ENCODE peak calls at places on chromosomes 3 and 15, in seven cellular contexts. F is cardiac fibroblast, W is body of pancreas, X is colonic mucosa, N is fibroblast of pulmonary artery, E is fibroblast of lung, I is esophagus squamous epithelium. Z is an unnamed sample.

GRCh38 chr3:193168911-193169310 is 72.1 kb upstream of the PLAAT1 start:
- DNase-seq in F (no peak), W (no peak), X (no peak), N (no peak), E (no peak), I (no peak), Z (no peak)

GRCh38 chr3:48400824-48401433 is 28.9 kb downstream of the FBXW12 start:
- DNase-seq in F (peak), W (peak), X (peak), N (peak), E (peak), I (no peak), Z (peak)

GRCh38 chr3:156617781-156618180 is 56.6 kb upstream of the TIPARP start:
- DNase-seq in F (peak), W (no peak), X (no peak), N (no peak), E (no peak), I (no peak), Z (no peak)

GRCh38 chr3:48399387-48400172 is 27.6 kb downstream of the FBXW12 start:
- DNase-seq in F (no peak), W (peak), X (no peak), N (no peak), E (no peak), I (no peak), Z (no peak)

GRCh38 chr15:58748787-58749531 is 548 bp downstream of the ADAM10 start:
- DNase-seq in F (peak), W (peak), X (peak), N (peak), E (peak), I (no peak), Z (peak)

GRCh38 chr3:53534996-53535395 is 40.6 kb downstream of the CACNA1D start:
- DNase-seq in F (no peak), W (peak), X (no peak), N (no peak), E (no peak), I (no peak), Z (no peak)

GRCh38 chr3:43587303-43587702 is 34.5 kb downstream of the ANO10 start:
- DNase-seq in F (no peak), W (no peak), X (no peak), N (no peak), E (no peak), I (no peak), Z (no peak)

GRCh38 chr3:119636891-119637611 is 23.3 kb downstream of the POPDC2 start:
- DNase-seq in F (no peak), W (no peak), X (no peak), N (no peak), E (no peak), I (no peak), Z (no peak)

GRCh38 chr3:172219750-172220149 is 180.4 kb downstream of the FNDC3B start:
- DNase-seq in F (no peak), W (no peak), X (no peak), N (no peak), E (no peak), I (no peak), Z (no peak)

GRCh38 chr3:187975571-187976360 is 178.2 kb upstream of the LPP start:
- DNase-seq in F (peak), W (no peak), X (no peak), N (no peak), E (no peak), I (no peak), Z (peak)

GRCh38 chr3:184724662-184725061 is 12.8 kb upstream of the MAGEF1 start:
- DNase-seq in F (no peak), W (no peak), X (no peak), N (no peak), E (no peak), I (no peak), Z (no peak)

GRCh38 chr3:157532529-157533297 is 29.5 kb upstream of the VEPH1 start:
- DNase-seq in F (peak), W (peak), X (peak), N (peak), E (peak), I (no peak), Z (peak)

GRCh38 chr3:49727154-49727923 is 3.6 kb upstream of the GMPPB start:
- DNase-seq in F (no peak), W (no peak), X (no peak), N (no peak), E (no peak), I (no peak), Z (no peak)

GRCh38 chr3:11236588-11237461 is 35.4 kb upstream of the ATG7 start:
- DNase-seq in F (peak), W (peak), X (peak), N (peak), E (peak), I (no peak), Z (peak)

GRCh38 chr3:160475153-160475552 is 25.6 kb upstream of the TRIM59 start:
- DNase-seq in F (no peak), W (no peak), X (no peak), N (no peak), E (no peak), I (no peak), Z (no peak)

GRCh38 chr3:42732196-42732828 is 29.7 kb upstream of the HHATL start:
- DNase-seq in F (no peak), W (peak), X (no peak), N (no peak), E (no peak), I (no peak), Z (no peak)

GRCh38 chr3:155889952-155890351 is 19.5 kb downstream of the GMPS start:
- DNase-seq in F (no peak), W (no peak), X (no peak), N (no peak), E (no peak), I (no peak), Z (no peak)

GRCh38 chr3:120471643-120472042 is 20.9 kb upstream of the FSTL1 start:
- DNase-seq in F (peak), W (no peak), X (no peak), N (peak), E (peak), I (no peak), Z (no peak)

GRCh38 chr15:65263313-65263712 is 23.4 kb downstream of the PARP16 start:
- DNase-seq in F (no peak), W (no peak), X (no peak), N (no peak), E (no peak), I (no peak), Z (no peak)

GRCh38 chr3:138834359-138835176 is at the start of gene PIK3CB:
- DNase-seq in F (peak), W (peak), X (peak), N (peak), E (peak), I (peak), Z (peak)

GRCh38 chr3:161371441-161372320 is at the start of gene SPTSSB:
- DNase-seq in F (peak), W (peak), X (peak), N (no peak), E (peak), I (no peak), Z (peak)

GRCh38 chr3:4409415-4409814 is 57.7 kb downstream of the SUMF1 start:
- DNase-seq in F (no peak), W (no peak), X (no peak), N (no peak), E (no peak), I (no peak), Z (no peak)

GRCh38 chr15:63260786-63261185 is 16.6 kb upstream of the APH1B start:
- DNase-seq in F (no peak), W (no peak), X (no peak), N (peak), E (no peak), I (no peak), Z (no peak)

GRCh38 chr15:73858062-73858461 is 15.3 kb upstream of the TBC1D21 start:
- DNase-seq in F (no peak), W (no peak), X (no peak), N (no peak), E (no peak), I (no peak), Z (no peak)

GRCh38 chr15:82572311-82572710 is 32.1 kb upstream of the RPS17 start:
- DNase-seq in F (no peak), W (no peak), X (no peak), N (no peak), E (no peak), I (no peak), Z (no peak)

GRCh38 chr3:32113566-32113965 is 7.1 kb downstream of the GPD1L start:
- DNase-seq in F (no peak), W (no peak), X (no peak), N (no peak), E (no peak), I (no peak), Z (no peak)

GRCh38 chr3:54180926-54181325 is 58.6 kb downstream of the CACNA2D3 start:
- DNase-seq in F (no peak), W (no peak), X (no peak), N (no peak), E (no peak), I (no peak), Z (no peak)

GRCh38 chr15:95368211-95368610 is 962.3 kb upstream of the NR2F2 start:
- DNase-seq in F (peak), W (no peak), X (no peak), N (peak), E (no peak), I (no peak), Z (no peak)

GRCh38 chr15:93048759-93049161 is 40.3 kb downstream of the RGMA start:
- DNase-seq in F (no peak), W (no peak), X (no peak), N (no peak), E (peak), I (no peak), Z (peak)

GRCh38 chr3:107662109-107662477 is 139.3 kb downstream of the BBX start:
- DNase-seq in F (peak), W (no peak), X (peak), N (peak), E (peak), I (no peak), Z (peak)

GRCh38 chr3:173617490-173617889 is 219.9 kb downstream of the NLGN1 start:
- DNase-seq in F (no peak), W (peak), X (no peak), N (no peak), E (no peak), I (no peak), Z (peak)

GRCh38 chr3:37111199-37111598 is 63.2 kb downstream of the LRRFIP2 start:
- DNase-seq in F (no peak), W (no peak), X (no peak), N (no peak), E (no peak), I (no peak), Z (no peak)

GRCh38 chr3:121648219-121648958 is 12.3 kb downstream of the HCLS1 start:
- DNase-seq in F (peak), W (no peak), X (no peak), N (peak), E (peak), I (no peak), Z (peak)

GRCh38 chr15:40825661-40826088 is 2.8 kb downstream of the PPP1R14D start:
- DNase-seq in F (peak), W (peak), X (peak), N (no peak), E (no peak), I (no peak), Z (peak)

GRCh38 chr15:96851613-96852012 is 521.1 kb downstream of the NR2F2 start:
- DNase-seq in F (peak), W (no peak), X (peak), N (peak), E (peak), I (no peak), Z (peak)

GRCh38 chr3:182046365-182046764 is 334.6 kb downstream of the SOX2 start:
- DNase-seq in F (no peak), W (no peak), X (no peak), N (no peak), E (no peak), I (no peak), Z (no peak)

GRCh38 chr15:47027322-47027946 is 689.9 kb upstream of the SEMA6D start:
- DNase-seq in F (no peak), W (no peak), X (no peak), N (no peak), E (no peak), I (no peak), Z (no peak)
- TF ChIP-seq CTCF in F (no peak), W (no peak), X (no peak), N (no peak), E (no peak), I (no peak), Z (peak)

DNA sequence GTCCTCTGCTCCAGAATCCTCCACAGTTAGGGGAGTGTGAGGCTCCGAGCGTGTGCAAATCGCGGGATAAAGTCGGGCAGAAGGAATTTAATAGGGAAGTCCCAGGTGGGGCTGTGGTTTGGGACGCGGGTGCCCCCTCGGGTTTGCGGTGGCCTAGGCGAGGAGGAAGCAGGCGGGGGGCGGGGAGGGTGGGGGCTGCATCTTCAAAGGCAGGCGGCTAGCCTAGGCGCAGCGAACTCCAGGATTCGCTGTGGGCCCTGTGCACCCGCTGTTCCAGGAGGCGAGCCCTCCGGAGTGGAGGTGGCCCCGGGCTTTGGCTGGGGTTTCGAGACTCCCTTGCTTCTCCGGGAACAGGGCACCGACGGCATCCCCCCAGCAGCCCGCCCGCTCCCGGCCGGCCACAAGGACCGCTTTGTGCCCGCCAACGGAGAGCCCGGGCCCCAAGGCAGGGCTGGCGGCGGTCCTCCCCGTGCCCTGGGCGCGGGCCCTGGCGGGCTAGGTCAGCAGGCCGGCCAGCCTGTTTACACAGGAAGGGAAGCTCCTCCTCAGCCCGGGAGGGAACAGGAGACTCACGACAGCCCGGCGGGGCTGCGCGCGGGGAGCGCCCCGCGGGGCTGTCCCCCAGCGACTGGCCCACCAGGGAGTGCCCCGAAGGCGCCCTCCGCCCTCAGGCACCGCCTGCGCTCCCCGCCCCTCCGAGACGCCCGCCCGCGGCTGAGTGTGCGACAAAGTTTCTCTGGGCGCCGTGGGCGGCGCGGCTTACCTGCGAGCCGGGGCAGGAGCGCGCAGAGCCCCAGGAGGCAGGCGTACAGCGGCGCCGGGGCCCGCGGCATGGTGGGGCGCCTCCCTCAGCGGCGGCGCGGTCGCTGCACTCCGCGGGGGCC is 755 bp downstream of the ITGB5 start:
- DNase-seq in F (peak), W (peak), X (peak), N (peak), E (peak), I (no peak), Z (peak)
- TF ChIP-seq CTCF in F (no peak), W (no peak), X (no peak), N (no peak), E (no peak), I (no peak), Z (no peak)

GRCh38 chr3:152508705-152509104 is 240.0 kb downstream of the MBNL1 start:
- DNase-seq in F (peak), W (no peak), X (no peak), N (peak), E (peak), I (no peak), Z (peak)
- TF ChIP-seq CTCF in F (peak), W (peak), X (peak), N (peak), E (no peak), I (peak), Z (peak)

DNA sequence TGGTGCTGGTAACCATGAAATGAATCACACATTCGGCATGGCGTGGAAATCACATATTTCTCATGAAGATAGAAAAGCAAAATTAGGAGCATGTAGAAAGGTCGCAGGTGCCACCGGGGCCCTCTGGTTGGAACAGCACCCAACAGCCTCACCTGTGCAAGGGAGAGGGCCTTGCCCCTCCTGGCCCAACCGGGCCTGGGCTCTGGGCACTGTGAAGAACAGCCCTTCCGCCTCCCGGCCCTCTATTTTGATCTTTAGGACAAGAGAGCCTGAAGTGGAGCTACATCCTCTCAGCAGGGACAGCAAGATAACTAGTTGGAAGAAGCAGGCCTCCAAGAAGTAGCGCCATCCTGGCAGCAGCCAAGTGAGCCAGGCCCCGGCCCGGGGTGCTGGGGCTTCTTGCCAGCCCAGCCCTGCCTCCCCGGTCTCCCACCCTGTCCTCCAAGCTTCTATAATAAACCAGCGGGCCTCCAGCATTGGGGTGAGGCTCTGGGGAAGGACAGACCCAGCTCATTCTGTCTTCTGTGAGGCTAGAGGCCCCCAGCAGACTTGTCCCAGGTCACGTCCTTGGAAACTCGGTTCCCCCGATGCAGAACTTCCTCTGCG is 46.1 kb upstream of the FGD5 start:
- DNase-seq in F (no peak), W (no peak), X (peak), N (no peak), E (no peak), I (no peak), Z (no peak)
- TF ChIP-seq CTCF in F (no peak), W (no peak), X (no peak), N (no peak), E (no peak), I (no peak), Z (no peak)

GRCh38 chr15:81113861-81114261 is 20.2 kb upstream of the CFAP161 start:
- DNase-seq in F (peak), W (no peak), X (no peak), N (peak), E (peak), I (no peak), Z (no peak)

GRCh38 chr15:81111510-81112375 is 22.3 kb upstream of the CFAP161 start:
- DNase-seq in F (peak), W (no peak), X (no peak), N (no peak), E (no peak), I (no peak), Z (peak)

GRCh38 chr15:81115054-81115939 is 18.8 kb upstream of the CFAP161 start:
- DNase-seq in F (no peak), W (no peak), X (no peak), N (no peak), E (no peak), I (no peak), Z (no peak)

GRCh38 chr15:81111018-81111417 is 23.1 kb upstream of the CFAP161 start:
- DNase-seq in F (no peak), W (no peak), X (no peak), N (no peak), E (no peak), I (no peak), Z (peak)

DNA sequence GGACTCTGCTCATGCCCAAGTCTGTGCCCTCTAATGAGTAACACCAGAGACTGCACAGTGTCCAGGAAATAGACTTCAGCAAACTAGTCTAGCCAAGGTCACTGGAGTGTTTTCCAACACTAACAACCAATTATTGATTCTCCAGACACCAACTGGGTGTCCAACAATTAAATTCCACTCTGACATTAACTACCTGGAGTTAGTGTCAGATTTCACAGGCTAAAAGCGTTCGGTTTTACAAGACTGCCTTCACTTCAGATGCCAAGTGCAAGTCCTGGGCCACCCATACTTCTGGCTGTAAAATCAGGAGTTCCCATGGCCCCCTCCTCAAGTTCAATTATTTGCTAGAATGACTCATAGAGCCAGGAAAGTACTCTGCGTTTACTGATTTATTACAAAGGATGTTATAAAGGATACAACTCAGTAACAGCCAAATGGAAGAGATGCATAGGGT is 20.8 kb upstream of the CFAP161 start:
- DNase-seq in F (no peak), W (peak), X (no peak), N (no peak), E (no peak), I (no peak), Z (no peak)
- TF ChIP-seq CTCF in F (no peak), W (no peak), X (no peak), N (no peak), E (no peak), I (no peak), Z (no peak)

GRCh38 chr15:70892912-70893560 is 410 bp downstream of the LRRC49 start:
- DNase-seq in F (peak), W (no peak), X (no peak), N (peak), E (peak), I (no peak), Z (peak)
- TF ChIP-seq CTCF in F (peak), W (no peak), X (peak), N (peak), E (peak), I (no peak), Z (peak)

GRCh38 chr3:78764634-78765033 is 1003.2 kb downstream of the ROBO1 start:
- DNase-seq in F (no peak), W (no peak), X (no peak), N (no peak), E (no peak), I (no peak), Z (no peak)
- TF ChIP-seq CTCF in F (no peak), W (no peak), X (no peak), N (no peak), E (no peak), I (no peak), Z (no peak)

DNA sequence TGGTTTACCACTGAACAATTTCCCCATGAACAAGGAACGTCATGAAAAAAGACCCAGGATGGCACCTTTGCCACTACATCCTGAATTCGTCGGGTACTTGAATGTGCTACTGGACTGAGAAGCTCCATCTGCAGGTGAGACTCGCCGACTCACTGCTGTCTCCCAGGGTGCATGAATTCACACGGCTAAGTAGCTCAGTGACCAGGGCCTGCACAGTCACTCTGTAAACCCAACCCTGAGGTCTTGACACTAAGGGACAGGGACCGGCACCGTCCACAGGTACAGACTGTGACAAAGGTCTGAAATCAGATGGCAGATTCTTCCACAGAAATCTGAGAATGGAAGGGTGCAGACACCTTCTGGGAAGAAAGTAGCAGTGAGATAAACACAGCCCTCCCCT is 187.4 kb downstream of the ADAMTS17 start:
- DNase-seq in F (no peak), W (no peak), X (no peak), N (no peak), E (no peak), I (no peak), Z (no peak)
- TF ChIP-seq CTCF in F (no peak), W (no peak), X (no peak), N (no peak), E (no peak), I (no peak), Z (no peak)

GRCh38 chr3:127700406-127700805 is 27.7 kb downstream of the ABTB1 start:
- DNase-seq in F (no peak), W (no peak), X (no peak), N (no peak), E (no peak), I (no peak), Z (no peak)
- TF ChIP-seq CTCF in F (no peak), W (no peak), X (no peak), N (no peak), E (no peak), I (no peak), Z (no peak)